ENCODE peak calls at places on chromosomes 13 and 19, in nine cellular contexts. L is IMR-90; V is CD8-positive, alpha-beta T cell; H is CD4-positive, alpha-beta T cell; O is MM.1S; E is hepatocyte; A is aorta; M is lung; N is upper lobe of left lung. J is an unnamed sample.

GRCh38 chr19:38842439-38843174 is 7.2 kb downstream of the HNRNPL start:
- DNase-seq in L (no peak), V (peak), H (peak), O (no peak), E (no peak), A (no peak), M (no peak), N (peak), J (no peak)

GRCh38 chr13:49248433-49249002 is 793 bp downstream of the CDADC1 start:
- DNase-seq in L (peak), V (no peak), H (no peak), O (peak), E (peak), A (no peak), M (no peak), N (peak), J (no peak)

GRCh38 chr13:102800145-102801041 is 1.5 kb downstream of the BIVM start:
- DNase-seq in L (peak), V (peak), H (peak), O (peak), E (peak), A (peak), M (peak), N (peak), J (peak)

GRCh38 chr13:110108348-110109139 is 198.4 kb downstream of the COL4A1 start:
- DNase-seq in L (peak), V (no peak), H (no peak), O (peak), E (peak), A (peak), M (peak), N (peak), J (peak)

GRCh38 chr19:3366104-3366760 is at the start of gene NFIC:
- DNase-seq in L (peak), V (no peak), H (peak), O (no peak), E (peak), A (peak), M (peak), N (peak), J (peak)

GRCh38 chr19:1861599-1862031 is 1.8 kb downstream of the KLF16 start:
- DNase-seq in L (no peak), V (no peak), H (no peak), O (no peak), E (no peak), A (no peak), M (no peak), N (no peak), J (no peak)

GRCh38 chr19:4062576-4063368 is 3.9 kb downstream of the ZBTB7A start:
- DNase-seq in L (no peak), V (no peak), H (no peak), O (no peak), E (no peak), A (peak), M (no peak), N (no peak), J (no peak)

GRCh38 chr13:102033719-102034446 is 368.0 kb downstream of the FGF14 start:
- DNase-seq in L (no peak), V (no peak), H (no peak), O (no peak), E (no peak), A (no peak), M (no peak), N (no peak), J (no peak)

GRCh38 chr19:932647-933552 is 7.1 kb downstream of the ARID3A start:
- DNase-seq in L (peak), V (peak), H (peak), O (no peak), E (no peak), A (no peak), M (no peak), N (peak), J (no peak)

GRCh38 chr19:34525001-34525400 is 43.4 kb downstream of the WTIP start:
- DNase-seq in L (no peak), V (no peak), H (no peak), O (no peak), E (no peak), A (no peak), M (no peak), N (no peak), J (no peak)

GRCh38 chr13:30898721-30899188 is 7.3 kb upstream of the MEDAG start:
- DNase-seq in L (peak), V (no peak), H (no peak), O (no peak), E (peak), A (peak), M (no peak), N (peak), J (no peak)

GRCh38 chr13:104011505-104012270 is 945.5 kb upstream of the SLC10A2 start:
- DNase-seq in L (no peak), V (no peak), H (no peak), O (no peak), E (no peak), A (no peak), M (no peak), N (no peak), J (no peak)

GRCh38 chr13:25153736-25154135 is 18.4 kb downstream of the AMER2 start:
- DNase-seq in L (no peak), V (no peak), H (no peak), O (no peak), E (no peak), A (no peak), M (no peak), N (no peak), J (no peak)

GRCh38 chr19:48006762-48007161 is 12.3 kb downstream of the ELSPBP1 start:
- DNase-seq in L (no peak), V (no peak), H (no peak), O (no peak), E (no peak), A (no peak), M (no peak), N (no peak), J (no peak)

GRCh38 chr19:5130371-5131030 is 161.6 kb downstream of the KDM4B start:
- DNase-seq in L (no peak), V (peak), H (peak), O (no peak), E (no peak), A (no peak), M (no peak), N (no peak), J (no peak)

GRCh38 chr19:50266896-50267295 is 62.3 kb downstream of the KCNC3 start:
- DNase-seq in L (no peak), V (no peak), H (peak), O (peak), E (no peak), A (no peak), M (no peak), N (no peak), J (no peak)

GRCh38 chr13:24313449-24313848 is 4.1 kb downstream of the C1QTNF9 start:
- DNase-seq in L (peak), V (no peak), H (no peak), O (no peak), E (no peak), A (no peak), M (no peak), N (no peak), J (no peak)

GRCh38 chr13:93628136-93628535 is 401.5 kb downstream of the GPC6 start:
- DNase-seq in L (no peak), V (no peak), H (no peak), O (no peak), E (no peak), A (no peak), M (no peak), N (no peak), J (no peak)

GRCh38 chr19:617551-618246 is 15.6 kb downstream of the POLRMT start:
- DNase-seq in L (no peak), V (no peak), H (no peak), O (no peak), E (no peak), A (no peak), M (no peak), N (no peak), J (no peak)

GRCh38 chr13:32381539-32381938 is 46.4 kb downstream of the N4BP2L1 start:
- DNase-seq in L (peak), V (no peak), H (no peak), O (no peak), E (peak), A (no peak), M (no peak), N (no peak), J (no peak)

GRCh38 chr19:574658-575526 is 2.5 kb downstream of the BSG start:
- DNase-seq in L (peak), V (no peak), H (no peak), O (no peak), E (peak), A (peak), M (no peak), N (no peak), J (no peak)

GRCh38 chr19:33064117-33064777 is 441 bp downstream of the RHPN2 start:
- DNase-seq in L (no peak), V (no peak), H (no peak), O (peak), E (peak), A (no peak), M (peak), N (peak), J (no peak)

GRCh38 chr13:25371608-25372274 is at the start of gene ATP8A2:
- DNase-seq in L (no peak), V (no peak), H (no peak), O (no peak), E (peak), A (no peak), M (no peak), N (no peak), J (no peak)

GRCh38 chr13:43874512-43875092 is 4.9 kb downstream of the CCDC122 start:
- DNase-seq in L (peak), V (no peak), H (no peak), O (peak), E (no peak), A (no peak), M (no peak), N (no peak), J (no peak)

GRCh38 chr13:59483441-59484116 is 680.1 kb downstream of the DIAPH3 start:
- DNase-seq in L (peak), V (no peak), H (no peak), O (no peak), E (no peak), A (no peak), M (no peak), N (no peak), J (no peak)

GRCh38 chr19:58579473-58580142 is 6.5 kb upstream of the MZF1 start:
- DNase-seq in L (no peak), V (no peak), H (no peak), O (no peak), E (no peak), A (no peak), M (no peak), N (no peak), J (no peak)

GRCh38 chr19:8575467-8575997 is 1.7 kb downstream of the MYO1F start:
- DNase-seq in L (peak), V (peak), H (peak), O (peak), E (no peak), A (no peak), M (no peak), N (peak), J (no peak)

GRCh38 chr13:110306960-110307696 is at the start of the genes COL4A1 and COL4A2:
- DNase-seq in L (peak), V (no peak), H (no peak), O (no peak), E (peak), A (peak), M (peak), N (no peak), J (no peak)

GRCh38 chr19:29690842-29691241 is 24.2 kb downstream of the C19orf12 start:
- DNase-seq in L (peak), V (peak), H (no peak), O (peak), E (no peak), A (no peak), M (no peak), N (no peak), J (no peak)

GRCh38 chr19:2574971-2575630 is 99.2 kb downstream of the GADD45B start:
- DNase-seq in L (no peak), V (no peak), H (no peak), O (no peak), E (no peak), A (peak), M (no peak), N (no peak), J (no peak)

GRCh38 chr19:49343127-49343526 is 7.9 kb downstream of the CD37 start:
- DNase-seq in L (no peak), V (no peak), H (no peak), O (no peak), E (no peak), A (peak), M (no peak), N (no peak), J (no peak)

GRCh38 chr13:42615691-42616090 is 41.7 kb downstream of the TNFSF11 start:
- DNase-seq in L (peak), V (no peak), H (no peak), O (no peak), E (peak), A (no peak), M (no peak), N (no peak), J (no peak)

GRCh38 chr19:1003283-1003682 is 3.1 kb downstream of the GRIN3B start:
- DNase-seq in L (no peak), V (no peak), H (no peak), O (no peak), E (no peak), A (no peak), M (no peak), N (no peak), J (no peak)

GRCh38 chr19:1567848-1568227 is 287 bp downstream of the MEX3D start:
- DNase-seq in L (no peak), V (no peak), H (no peak), O (no peak), E (peak), A (no peak), M (no peak), N (no peak), J (no peak)

GRCh38 chr19:280541-281007 is 10.6 kb downstream of the PLPP2 start:
- DNase-seq in L (no peak), V (no peak), H (no peak), O (no peak), E (no peak), A (peak), M (no peak), N (no peak), J (no peak)

GRCh38 chr19:10767726-10768125 is 49.8 kb downstream of the DNM2 start:
- DNase-seq in L (no peak), V (no peak), H (no peak), O (no peak), E (no peak), A (no peak), M (no peak), N (no peak), J (no peak)
- H3K27ac ChIP-seq in L (no peak), V (no peak), H (no peak), O (no peak), E (peak), A (no peak), M (no peak), N (no peak), J (peak)

DNA sequence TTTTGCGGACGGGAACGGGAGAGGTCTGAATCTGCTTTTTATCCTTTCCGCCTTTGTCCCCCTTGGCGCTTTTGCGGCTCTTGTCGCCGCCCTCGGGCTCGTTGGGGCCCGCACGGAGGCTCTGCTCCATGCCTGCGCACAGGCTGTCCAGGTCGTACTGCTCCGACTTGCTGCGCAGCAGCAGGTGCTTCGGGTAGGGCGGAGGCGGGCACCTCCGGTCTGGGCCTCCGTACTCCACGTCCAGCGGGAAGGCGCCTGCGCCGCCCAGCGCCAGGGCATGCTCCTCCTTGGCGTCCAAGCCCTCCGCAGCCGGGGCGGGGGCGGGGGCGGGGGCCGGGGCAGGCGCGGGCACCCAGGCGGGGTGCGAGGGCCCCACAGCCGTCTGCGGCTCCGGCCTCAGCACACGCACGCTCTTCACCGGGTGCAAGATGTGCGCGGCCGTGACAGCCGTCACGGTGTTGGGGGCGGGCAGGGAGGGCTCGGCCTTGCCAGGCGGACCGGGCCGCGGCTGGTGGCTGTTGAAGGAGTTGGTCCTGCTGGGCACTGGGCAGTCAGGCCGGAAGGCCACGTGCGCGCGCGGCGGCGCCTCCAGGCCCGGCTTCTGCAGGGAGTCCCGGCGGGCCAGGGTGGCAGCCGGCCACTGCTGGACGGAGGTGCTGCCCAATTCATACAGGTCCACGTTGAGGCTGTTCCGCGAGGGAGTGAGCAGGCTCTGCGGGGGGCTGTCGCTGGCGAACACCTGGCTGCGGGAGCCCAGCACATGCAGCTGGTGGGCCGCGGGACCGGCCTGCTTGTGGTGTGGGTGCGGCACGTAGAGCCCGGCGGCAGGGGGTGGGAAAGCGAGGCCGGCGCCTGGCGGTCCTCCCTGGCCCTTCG is 73.1 kb downstream of the LATS2 start:
- DNase-seq in L (no peak), V (no peak), H (no peak), O (no peak), E (no peak), A (no peak), M (no peak), N (no peak), J (no peak)
- H3K27ac ChIP-seq in L (no peak), V (no peak), H (no peak), O (no peak), E (no peak), A (no peak), M (no peak), N (no peak), J (no peak)

DNA sequence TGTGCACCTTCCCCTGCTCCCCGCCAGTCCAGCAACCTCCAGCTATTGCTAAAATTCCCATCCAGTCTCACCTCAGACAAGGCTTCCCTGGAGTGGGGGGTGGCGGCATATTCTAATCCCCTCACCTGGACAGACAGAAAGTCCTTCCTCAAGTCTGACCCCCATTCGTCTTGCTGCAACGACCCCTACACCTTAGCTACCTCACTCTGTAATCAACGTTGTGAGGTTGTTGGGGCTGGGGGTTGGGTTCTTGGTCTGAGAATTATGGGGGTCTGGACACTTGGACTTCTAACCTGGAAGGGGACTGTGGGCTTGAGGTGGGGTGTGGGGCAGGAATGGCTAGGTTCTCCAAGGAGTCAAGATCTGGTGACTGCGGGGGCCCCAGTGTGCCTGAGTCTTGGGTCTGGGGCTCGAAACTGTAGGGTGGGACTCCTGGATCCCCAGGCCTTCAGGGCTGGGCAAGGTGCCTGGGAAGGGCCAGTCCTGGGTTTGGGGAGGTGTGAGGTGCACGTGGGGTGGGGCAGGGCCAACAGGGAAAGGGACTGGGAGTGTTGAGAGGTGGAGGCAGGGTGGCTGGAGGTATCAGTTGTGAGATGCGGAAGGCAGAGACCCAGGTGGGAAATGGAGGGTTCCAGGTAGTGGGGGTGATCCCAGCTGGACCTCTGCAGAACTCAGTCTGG is 1.3 kb downstream of the FOXA3 start:
- DNase-seq in L (no peak), V (no peak), H (no peak), O (no peak), E (no peak), A (no peak), M (no peak), N (no peak), J (no peak)
- H3K27ac ChIP-seq in L (no peak), V (no peak), H (no peak), O (no peak), E (peak), A (no peak), M (no peak), N (no peak), J (no peak)

DNA sequence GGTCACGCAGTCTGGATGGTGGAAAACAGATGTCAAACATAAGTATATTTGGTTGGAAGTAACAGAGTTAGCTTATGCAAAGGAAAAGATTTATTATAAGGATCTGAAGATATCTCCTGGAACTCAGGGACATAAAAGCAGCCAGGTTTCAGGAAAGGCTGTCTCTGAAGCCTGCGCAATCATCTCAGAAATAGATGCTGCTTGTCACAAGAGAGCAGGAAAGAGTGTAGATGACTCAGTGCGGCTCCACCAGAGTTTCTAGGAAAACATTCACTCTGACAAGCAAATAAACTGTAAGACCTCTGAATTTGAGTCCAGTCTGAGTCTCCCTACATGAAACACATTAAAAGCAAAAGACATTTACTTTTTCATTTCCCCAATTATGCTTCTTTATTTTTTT is 220.4 kb upstream of the HTR2A start:
- DNase-seq in L (peak), V (no peak), H (no peak), O (no peak), E (peak), A (no peak), M (no peak), N (no peak), J (no peak)
- H3K27ac ChIP-seq in L (no peak), V (no peak), H (no peak), O (no peak), E (no peak), A (no peak), M (no peak), N (no peak), J (no peak)

GRCh38 chr19:6273701-6274601 is 5.8 kb downstream of the MLLT1 start:
- DNase-seq in L (peak), V (no peak), H (no peak), O (no peak), E (peak), A (peak), M (peak), N (peak), J (no peak)
- H3K27ac ChIP-seq in L (peak), V (no peak), H (no peak), O (no peak), E (peak), A (peak), M (peak), N (peak), J (peak)

J was measured in caudate nucleus.